ENCODE peak calls at places on chromosomes 11 and 22, in five cellular contexts. L is HepG2, G is esophagus muscularis mucosa, T is sigmoid colon, U is stomach. B is an unnamed sample. For H3K4me1, the result is how much of the 10 kb centered on the place peaks cover.

GRCh38 chr11:75816561-75817239 is 1.7 kb downstream of the UVRAG start:
- DNase-seq in G (no peak), L (no peak), T (no peak), U (no peak), B (no peak)

GRCh38 chr22:27122561-27122960 is 465.2 kb downstream of the MIAT start:
- DNase-seq in G (no peak), L (no peak), T (no peak), U (no peak), B (no peak)

GRCh38 chr11:19395050-19395449 is 154.3 kb upstream of the E2F8 start:
- DNase-seq in T (no peak), L (no peak), G (no peak), U (no peak), B (no peak)

GRCh38 chr11:66418168-66418985 is 2.5 kb upstream of the NPAS4 start:
- DNase-seq in U (peak), G (no peak), L (peak), T (peak), B (peak)

GRCh38 chr11:133930767-133931448 is 25.9 kb downstream of the IGSF9B start:
- DNase-seq in L (peak), U (no peak), T (no peak), G (no peak), B (peak)

GRCh38 chr11:60857378-60858232 is 1.9 kb upstream of the PTGDR2 start:
- DNase-seq in T (no peak), G (no peak), L (no peak), U (no peak), B (no peak)

GRCh38 chr11:47261291-47261800 is 3.5 kb downstream of the NR1H3 start:
- DNase-seq in T (no peak), G (no peak), L (no peak), U (no peak), B (no peak)

GRCh38 chr11:15166204-15166603 is 51.5 kb downstream of the INSC start:
- DNase-seq in L (no peak), G (no peak), T (no peak), U (no peak), B (no peak)

GRCh38 chr11:61598886-61599868 is 18.3 kb upstream of the SYT7 start:
- DNase-seq in L (no peak), T (peak), G (no peak), U (no peak), B (no peak)

GRCh38 chr11:22792497-22792896 is 37.1 kb downstream of the SVIP start:
- DNase-seq in G (no peak), U (no peak), L (peak), T (no peak), B (peak)

GRCh38 chr11:44806631-44807030 is 79.9 kb downstream of the TSPAN18 start:
- DNase-seq in U (no peak), L (no peak), T (no peak), G (no peak), B (no peak)

GRCh38 chr22:46996595-46997310 is 234.3 kb downstream of the TBC1D22A start:
- DNase-seq in T (peak), G (no peak), U (no peak), L (peak), B (peak)

GRCh38 chr11:67276821-67277230 is 10.6 kb downstream of the GRK2 start:
- DNase-seq in U (peak), L (no peak), G (no peak), T (peak), B (no peak)

GRCh38 chr11:110430267-110431211 is 791 bp downstream of the FDX1 start:
- DNase-seq in L (peak), T (peak), G (no peak), U (peak), B (no peak)

GRCh38 chr22:44645083-44645482 is 56.9 kb upstream of the PRR5 start:
- DNase-seq in G (no peak), T (no peak), U (no peak), L (peak), B (no peak)

GRCh38 chr11:94793002-94793401 is 24.8 kb downstream of the AMOTL1 start:
- DNase-seq in T (no peak), U (no peak), G (no peak), L (no peak), B (no peak)

GRCh38 chr11:75966546-75967287 is 151.7 kb downstream of the UVRAG start:
- DNase-seq in G (no peak), U (no peak), L (no peak), T (no peak), B (peak)

GRCh38 chr11:87039371-87039770 is 1.6 kb downstream of the TMEM135 start:
- DNase-seq in T (no peak), U (no peak), G (no peak), L (no peak), B (no peak)

GRCh38 chr11:79648766-79649545 is 208.1 kb upstream of the TENM4 start:
- DNase-seq in G (no peak), L (no peak), T (no peak), U (no peak), B (no peak)

GRCh38 chr22:32880906-32881596 is 79.5 kb downstream of the TIMP3 start:
- DNase-seq in L (no peak), T (peak), U (peak), G (peak), B (no peak)

GRCh38 chr11:111797145-111797581 is 31.0 kb upstream of the PPP2R1B start:
- DNase-seq in L (no peak), U (no peak), T (no peak), G (no peak), B (no peak)

GRCh38 chr22:35109613-35110012 is 43.7 kb downstream of the ISX start:
- DNase-seq in L (no peak), T (no peak), U (no peak), G (no peak), B (no peak)

GRCh38 chr11:60563553-60564235 is 48.5 kb downstream of the MS4A13 start:
- DNase-seq in T (no peak), L (no peak), G (no peak), U (no peak), B (peak)

GRCh38 chr11:90204832-90205646 is 17.8 kb downstream of the CHORDC1 start:
- DNase-seq in L (peak), G (no peak), U (no peak), T (no peak), B (peak)

GRCh38 chr22:38681784-38682335 is at the start of gene TOMM22:
- DNase-seq in G (peak), T (peak), L (peak), U (peak), B (peak)

GRCh38 chr11:70933986-70934583 is 318.3 kb downstream of the SHANK2 start:
- DNase-seq in G (no peak), U (no peak), T (no peak), L (no peak), B (no peak)

GRCh38 chr22:45878051-45878764 is 98.8 kb downstream of the WNT7B start:
- DNase-seq in U (no peak), T (peak), L (no peak), G (no peak), B (no peak)

GRCh38 chr11:68694404-68695297 is 10.3 kb downstream of the GAL start:
- DNase-seq in G (no peak), L (no peak), U (no peak), T (no peak), B (no peak)

GRCh38 chr11:106697058-106697457 is 321.2 kb downstream of the GUCY1A2 start:
- DNase-seq in G (no peak), T (no peak), L (no peak), U (no peak), B (no peak)

GRCh38 chr22:36760716-36761115 is 15.2 kb downstream of the IFT27 start:
- DNase-seq in T (peak), U (no peak), L (no peak), G (no peak), B (no peak)

GRCh38 chr11:98630736-98631135 is 390.0 kb upstream of the CNTN5 start:
- DNase-seq in L (no peak), U (no peak), T (no peak), G (no peak), B (no peak)

GRCh38 chr11:2345050-2345449 is 32.1 kb upstream of the CD81 start:
- DNase-seq in G (no peak), T (no peak), U (no peak), L (no peak), B (no peak)
- TF ChIP-seq EP300 in G (no peak), T (no peak), U (no peak), L (no peak), B (no peak)

DNA sequence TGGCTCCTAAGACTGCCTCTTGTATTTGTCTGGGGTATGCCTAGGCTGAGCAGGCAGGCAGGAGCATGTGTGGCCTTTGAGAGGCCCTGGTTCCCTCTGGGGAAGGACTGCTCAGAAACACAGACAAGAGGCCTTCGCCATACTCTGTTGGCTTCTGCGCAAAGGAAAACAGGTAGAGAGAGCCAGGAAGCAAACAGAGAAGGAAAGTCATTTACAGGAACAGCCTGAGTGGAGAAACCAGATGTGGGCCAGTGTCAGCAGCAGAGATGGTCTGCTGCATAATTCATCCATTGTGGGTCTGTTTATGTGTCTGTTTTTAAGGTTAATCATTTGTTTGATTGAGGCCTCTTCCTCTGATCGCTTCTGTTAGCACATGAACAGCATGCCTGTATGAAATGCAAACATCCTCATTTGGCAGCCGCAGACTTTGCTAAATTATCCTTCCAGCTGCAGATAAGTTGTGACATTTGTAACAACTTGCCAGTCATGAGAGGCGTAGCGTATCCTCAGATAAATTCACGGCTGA is 119.4 kb downstream of the GALNT18 start:
- DNase-seq in G (no peak), L (no peak), U (no peak), T (no peak), B (no peak)
- H3K4me1 ChIP-seq in G (under half), L (under half), U (under half), T (half or more), B (under half)

GRCh38 chr22:28230682-28231081 is 311.6 kb upstream of the PITPNB start:
- DNase-seq in G (no peak), L (no peak), U (no peak), T (no peak), B (no peak)

GRCh38 chr22:28237092-28237491 is 318.0 kb upstream of the PITPNB start:
- DNase-seq in T (no peak), L (no peak), U (no peak), G (no peak), B (no peak)

GRCh38 chr22:28232231-28232630 is 313.2 kb upstream of the PITPNB start:
- DNase-seq in G (no peak), L (no peak), T (no peak), U (no peak), B (no peak)

GRCh38 chr22:28229566-28230483 is 310.8 kb upstream of the PITPNB start:
- DNase-seq in U (no peak), G (no peak), L (no peak), T (no peak), B (no peak)

GRCh38 chr22:28231423-28231822 is 312.4 kb upstream of the PITPNB start:
- DNase-seq in L (peak), U (no peak), T (no peak), G (no peak), B (no peak)
- TF ChIP-seq EP300 in L (no peak), U (no peak), T (no peak), G (no peak), B (no peak)

GRCh38 chr11:12799373-12799835 is 125.2 kb downstream of the TEAD1 start:
- DNase-seq in G (no peak), T (no peak), U (no peak), L (no peak), B (no peak)
- H3K4me1 ChIP-seq in G (half or more), T (half or more), U (under half), L (half or more), B (half or more)

DNA sequence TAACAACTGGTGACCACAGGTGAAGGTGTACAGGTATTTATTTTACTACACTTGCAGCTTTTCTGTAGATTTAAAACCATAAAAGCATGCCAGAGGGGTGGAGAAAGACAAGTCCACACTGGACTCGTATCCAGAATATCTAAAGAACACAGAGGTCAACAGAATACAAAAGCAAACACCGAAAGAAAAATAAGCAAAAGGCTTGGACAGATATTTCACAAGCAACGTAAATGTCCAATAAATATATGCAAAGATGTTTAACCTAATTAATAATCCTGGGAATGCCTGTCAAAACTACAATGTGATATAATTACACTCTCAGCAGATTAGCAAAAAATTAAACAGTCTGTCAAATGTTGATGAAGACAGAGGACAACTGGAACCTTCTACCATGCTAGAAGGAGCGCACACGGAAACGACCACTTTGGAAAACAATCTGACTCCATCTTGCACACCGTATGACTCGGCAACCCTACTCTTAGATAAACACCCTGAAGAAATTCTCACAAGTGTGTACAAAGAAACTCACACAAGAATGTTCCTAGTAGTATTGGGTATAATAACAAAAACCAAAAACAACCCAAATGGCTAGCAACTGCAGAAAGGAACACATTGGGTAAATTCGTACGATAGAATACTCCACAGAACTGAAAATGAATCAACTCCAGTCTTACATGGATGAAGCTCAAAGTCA is 27.2 kb downstream of the GNB1L start:
- DNase-seq in T (peak), U (no peak), G (no peak), L (no peak), B (no peak)
- TF ChIP-seq EP300 in T (no peak), U (no peak), G (no peak), L (no peak), B (no peak)

GRCh38 chr22:42931421-42932196 is 74.5 kb upstream of the ARFGAP3 start:
- DNase-seq in U (no peak), L (no peak), T (no peak), G (no peak), B (no peak)

GRCh38 chr22:42934338-42934737 is 77.3 kb upstream of the ARFGAP3 start:
- DNase-seq in T (no peak), U (no peak), L (no peak), G (no peak), B (no peak)

GRCh38 chr22:42933783-42934144 is 76.7 kb upstream of the ARFGAP3 start:
- DNase-seq in T (no peak), G (no peak), L (peak), U (no peak), B (peak)

GRCh38 chr22:42932197-42932519 is 75.1 kb upstream of the ARFGAP3 start:
- DNase-seq in U (no peak), T (no peak), L (no peak), G (no peak), B (no peak)

DNA sequence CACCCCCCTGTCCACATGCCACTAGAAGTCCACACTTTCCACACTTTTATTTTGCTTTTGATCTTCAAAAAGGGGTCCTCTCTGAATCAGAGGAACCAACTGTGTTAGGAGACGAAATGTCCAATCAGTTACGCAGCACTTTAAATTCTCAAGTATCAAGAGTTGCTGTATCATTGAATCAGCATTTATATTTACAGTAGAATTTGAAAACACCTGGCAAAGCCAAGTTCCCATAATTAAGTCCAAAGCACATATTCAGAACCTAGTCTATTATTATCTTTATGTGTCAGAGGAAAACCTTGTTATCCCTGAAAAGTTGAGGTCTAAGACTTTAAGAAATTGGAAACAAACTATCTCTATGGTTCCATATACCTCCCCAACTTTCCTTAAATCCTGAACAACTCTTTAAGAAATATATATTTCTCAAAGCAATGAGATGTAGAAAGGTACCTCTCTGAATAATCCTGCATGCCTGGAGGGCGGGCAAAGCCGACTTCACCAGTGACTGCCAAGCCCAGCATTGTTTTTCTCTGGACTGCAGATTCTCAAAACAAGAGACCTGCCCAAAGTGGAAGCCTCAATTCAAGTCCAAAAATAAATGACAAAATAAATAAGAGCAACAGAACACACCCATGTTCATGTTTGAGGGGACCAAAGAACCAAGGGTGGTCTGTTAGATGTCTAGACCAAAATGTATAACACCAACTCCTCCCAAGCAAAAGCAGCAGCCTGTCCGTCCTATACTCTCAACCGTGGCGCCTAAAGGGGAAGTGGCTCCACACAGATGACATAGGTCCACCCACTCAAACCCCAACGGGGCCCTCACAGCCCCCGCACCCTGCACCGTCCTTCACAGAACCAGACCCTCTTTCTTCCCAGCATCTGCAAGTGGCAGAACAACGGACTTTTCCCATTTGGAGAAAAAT is 76.0 kb upstream of the ARFGAP3 start:
- DNase-seq in U (no peak), L (no peak), T (no peak), G (no peak), B (no peak)
- H3K4me1 ChIP-seq in U (half or more), L (half or more), T (half or more), G (half or more), B (half or more)

GRCh38 chr11:71988050-71988449 is 10.7 kb upstream of the IL18BP start:
- DNase-seq in L (no peak), U (no peak), T (peak), G (no peak), B (no peak)

GRCh38 chr11:71992331-71992730 is 6.4 kb upstream of the IL18BP start:
- DNase-seq in L (no peak), U (no peak), T (no peak), G (no peak), B (no peak)

GRCh38 chr11:71994786-71995185 is 3.9 kb upstream of the IL18BP start:
- DNase-seq in U (no peak), L (no peak), T (no peak), G (no peak), B (no peak)

GRCh38 chr11:71990721-71991120 is 8.0 kb upstream of the IL18BP start:
- DNase-seq in U (no peak), L (no peak), T (no peak), G (peak), B (no peak)

DNA sequence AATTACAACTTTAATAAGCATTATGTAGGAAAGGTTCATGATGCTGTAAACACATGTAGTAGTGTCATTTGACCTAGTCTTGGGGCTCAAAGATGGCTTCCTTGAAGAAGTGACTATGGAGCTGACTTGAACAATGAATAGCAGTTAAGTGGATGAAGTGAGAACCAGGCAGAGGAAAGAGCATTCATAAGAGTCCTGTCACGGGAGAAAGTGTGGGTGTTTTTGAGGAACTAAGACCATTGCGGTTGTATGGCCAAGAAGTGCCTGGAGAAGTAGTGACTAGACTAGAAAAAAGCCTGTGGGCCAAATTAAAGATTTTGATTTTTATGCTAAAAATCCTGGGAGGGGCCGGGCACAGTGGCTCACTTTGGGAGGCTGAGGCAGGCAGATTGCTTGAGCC is 7.2 kb upstream of the IL18BP start:
- DNase-seq in G (peak), L (no peak), T (no peak), U (no peak), B (no peak)
- TF ChIP-seq EP300 in G (no peak), L (no peak), T (no peak), U (no peak), B (no peak)

DNA sequence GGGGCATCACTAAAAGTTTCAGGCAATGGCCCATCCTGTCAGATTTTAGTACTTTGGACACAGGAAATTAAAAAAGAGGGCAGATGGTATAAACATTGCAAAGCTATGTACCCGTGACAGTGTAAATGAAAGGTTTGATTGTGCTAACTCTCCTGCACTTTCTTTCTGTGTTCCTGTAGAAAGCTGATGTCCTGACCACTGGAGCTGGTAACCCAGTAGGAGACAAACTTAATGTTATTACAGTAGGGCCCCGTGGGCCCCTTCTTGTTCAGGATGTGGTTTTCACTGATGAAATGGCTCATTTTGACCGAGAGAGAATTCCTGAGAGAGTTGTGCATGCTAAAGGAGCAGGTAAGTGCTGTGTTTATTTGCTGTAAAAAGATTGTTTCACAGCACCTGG is 10.3 kb downstream of the CAT start:
- DNase-seq in G (no peak), L (no peak), U (no peak), T (no peak), B (no peak)
- H3K4me1 ChIP-seq in G (under half), L (under half), U (under half), T (under half), B (under half)

GRCh38 chr11:117219455-117219854 is 12.4 kb downstream of the PCSK7 start:
- DNase-seq in L (no peak), G (no peak), T (peak), U (no peak), B (no peak)

GRCh38 chr11:117218133-117218915 is 13.5 kb downstream of the PCSK7 start:
- DNase-seq in T (peak), L (no peak), U (no peak), G (no peak), B (no peak)

GRCh38 chr11:117217685-117218084 is 14.2 kb downstream of the PCSK7 start:
- DNase-seq in L (no peak), U (no peak), G (no peak), T (peak), B (no peak)

GRCh38 chr11:117219001-117219400 is 12.9 kb downstream of the PCSK7 start:
- DNase-seq in U (no peak), G (no peak), L (no peak), T (peak), B (no peak)

GRCh38 chr11:117217141-117217609 is 14.7 kb downstream of the PCSK7 start:
- DNase-seq in G (no peak), L (no peak), T (peak), U (no peak), B (no peak)
- TF ChIP-seq EP300 in G (peak), L (no peak), T (peak), U (no peak), B (no peak)